ENCODE peak calls at places on chromosomes 7 and 10, in six cellular contexts. C, D, P, K, I and X are unnamed samples.

GRCh38 chr10:119598397-119598796 is 1.6 kb upstream of the TIAL1 start:
- DNase-seq in C (no peak), P (no peak), K (no peak), I (no peak), D (no peak), X (no peak)

GRCh38 chr10:7397636-7398035 is 13.2 kb downstream of the SFMBT2 start:
- DNase-seq in K (no peak), D (no peak), C (no peak), P (no peak), I (no peak), X (no peak)

GRCh38 chr7:127287133-127287532 is 34.4 kb upstream of the GRM8 start:
- DNase-seq in P (no peak), C (no peak), I (no peak), K (no peak), D (no peak), X (no peak)

GRCh38 chr10:51001587-51001986 is 72.7 kb upstream of the PRKG1 start:
- DNase-seq in D (peak; percentile 2), C (no peak), P (no peak), I (peak; percentile 39), K (no peak), X (no peak)

GRCh38 chr7:17502209-17502810 is 203.9 kb downstream of the AHR start:
- DNase-seq in C (no peak), I (no peak), P (no peak), K (no peak), D (no peak), X (no peak)

GRCh38 chr7:92456241-92456640 is 9.0 kb downstream of the GATAD1 start:
- DNase-seq in P (no peak), I (peak; percentile 4), C (peak; percentile 10), K (no peak), D (no peak), X (no peak)

GRCh38 chr10:46516660-46517416 is 39.6 kb downstream of the GPRIN2 start:
- DNase-seq in D (no peak), I (peak; percentile 87), C (peak; percentile 80), K (no peak), P (no peak), X (no peak)

GRCh38 chr10:71921319-71922027 is 42.7 kb upstream of the CHST3 start:
- DNase-seq in C (no peak), I (peak; percentile 44), K (no peak), D (no peak), P (no peak), X (no peak)

GRCh38 chr7:116522247-116522646 is 2.6 kb upstream of the CAV1 start:
- DNase-seq in P (no peak), C (peak; percentile 96), I (peak; percentile 90), K (no peak), D (no peak), X (no peak)

GRCh38 chr10:98055875-98056516 is 25.6 kb upstream of the CRTAC1 start:
- DNase-seq in C (peak; percentile 4), I (peak; percentile 31), P (no peak), D (no peak), K (no peak), X (peak; percentile 27)

GRCh38 chr7:41984888-41985287 is 252.1 kb downstream of the GLI3 start:
- DNase-seq in C (peak; percentile 44), K (no peak), I (peak; percentile 66), P (no peak), D (no peak), X (no peak)

GRCh38 chr10:43138757-43139241 is 554 bp downstream of the CSGALNACT2 start:
- DNase-seq in D (peak; percentile 81), C (peak; percentile 34), I (peak; percentile 37), P (peak; percentile 49), K (no peak), X (peak; percentile 67)

GRCh38 chr7:32218741-32219283 is 148.6 kb upstream of the PDE1C start:
- DNase-seq in D (no peak), I (no peak), C (no peak), K (no peak), P (no peak), X (no peak)

GRCh38 chr7:69438584-69438983 is 159.7 kb upstream of the AUTS2 start:
- DNase-seq in D (no peak), K (no peak), C (no peak), I (peak; percentile 22), P (no peak), X (no peak)

GRCh38 chr7:73809454-73810090 is 21.2 kb upstream of the CLDN4 start:
- DNase-seq in P (no peak), D (no peak), C (no peak), I (peak; percentile 44), K (no peak), X (no peak)

GRCh38 chr10:74836855-74837254 is 10.5 kb downstream of the KAT6B start:
- DNase-seq in K (no peak), C (no peak), D (no peak), P (no peak), I (no peak), X (no peak)

GRCh38 chr10:132397671-132398565 is 918 bp downstream of the PWWP2B start:
- DNase-seq in I (peak; percentile 66), P (no peak), K (no peak), D (peak; percentile 25), C (peak; percentile 32), X (no peak)

GRCh38 chr10:80465839-80466590 is 11.9 kb downstream of the TSPAN14 start:
- DNase-seq in D (peak; percentile 73), P (peak; percentile 49), K (no peak), C (no peak), I (no peak), X (no peak)

GRCh38 chr10:106897631-106898161 is 266.8 kb downstream of the SORCS1 start:
- DNase-seq in K (no peak), C (no peak), D (no peak), P (no peak), I (no peak), X (no peak)

GRCh38 chr7:87475359-87476178 is at the start of gene ABCB4:
- DNase-seq in I (no peak), P (no peak), D (no peak), C (no peak), K (no peak), X (peak; percentile 31)

GRCh38 chr7:118420888-118421287 is 196.4 kb downstream of the ANKRD7 start:
- DNase-seq in I (no peak), D (no peak), P (no peak), K (no peak), C (no peak), X (no peak)